ENCODE peak calls at places on chromosomes 6 and 20, in five cellular contexts. I is tibial nerve; N is CD8-positive, alpha-beta T cell; W is pancreas; E is tibial artery. Q is an unnamed sample.

GRCh38 chr6:5044866-5045265 is 40.3 kb upstream of the PPP1R3G start:
- DNase-seq in I (no peak), E (no peak), N (no peak), W (no peak), Q (no peak)

GRCh38 chr6:42428326-42429041 is 23.2 kb downstream of the TRERF1 start:
- DNase-seq in N (no peak), I (no peak), W (peak), E (no peak), Q (no peak)

GRCh38 chr6:6518627-6519026 is 69.9 kb upstream of the LY86 start:
- DNase-seq in N (no peak), I (no peak), E (no peak), W (no peak), Q (no peak)

GRCh38 chr6:126383203-126383602 is 43.3 kb downstream of the CENPW start:
- DNase-seq in W (no peak), I (no peak), E (no peak), N (no peak), Q (no peak)

GRCh38 chr6:25062070-25062811 is 126.5 kb upstream of the RIPOR2 start:
- DNase-seq in I (no peak), W (no peak), N (no peak), E (no peak), Q (no peak)

GRCh38 chr6:101393291-101394251 is at the start of gene GRIK2:
- DNase-seq in I (no peak), E (no peak), N (no peak), W (peak), Q (no peak)

GRCh38 chr6:132513821-132514545 is 1.1 kb upstream of the STX7 start:
- DNase-seq in N (no peak), E (no peak), I (no peak), W (no peak), Q (no peak)

GRCh38 chr6:33199687-33200233 is 705 bp downstream of the RXRB start:
- DNase-seq in N (peak), I (no peak), W (no peak), E (no peak), Q (peak)

GRCh38 chr6:44116643-44117382 is 10.4 kb downstream of the MRPL14 start:
- DNase-seq in E (no peak), I (no peak), N (no peak), W (no peak), Q (no peak)

GRCh38 chr6:43292341-43292740 is 5.7 kb upstream of the SLC22A7 start:
- DNase-seq in W (no peak), I (no peak), N (no peak), E (no peak), Q (no peak)

GRCh38 chr20:33306228-33306627 is 23.2 kb downstream of the BPIFB1 start:
- DNase-seq in I (no peak), N (no peak), E (no peak), W (no peak), Q (no peak)

GRCh38 chr6:45923831-45924391 is 91.7 kb downstream of the CLIC5 start:
- DNase-seq in I (no peak), W (no peak), E (no peak), N (no peak), Q (no peak)

GRCh38 chr20:40506567-40506966 is 182.5 kb downstream of the MAFB start:
- DNase-seq in I (peak), E (peak), N (no peak), W (peak), Q (no peak)

GRCh38 chr6:70651326-70651905 is 16.3 kb upstream of the SMAP1 start:
- DNase-seq in I (no peak), E (no peak), W (no peak), N (peak), Q (no peak)

GRCh38 chr6:131014080-131014776 is 48.8 kb downstream of the EPB41L2 start:
- DNase-seq in I (no peak), W (no peak), E (no peak), N (no peak), Q (no peak)
- H3K27ac ChIP-seq in I (peak), W (no peak), E (peak), N (no peak), Q (no peak)

GRCh38 chr20:10387686-10388085 is 46.3 kb downstream of the MKKS start:
- DNase-seq in I (no peak), E (no peak), W (no peak), N (no peak), Q (no peak)

GRCh38 chr20:10390709-10391108 is 43.3 kb downstream of the MKKS start:
- DNase-seq in W (no peak), E (no peak), I (no peak), N (no peak), Q (no peak)

GRCh38 chr20:10388571-10388970 is 45.5 kb downstream of the MKKS start:
- DNase-seq in E (no peak), I (no peak), W (no peak), N (no peak), Q (no peak)

GRCh38 chr20:10381477-10381876 is 52.5 kb downstream of the MKKS start:
- DNase-seq in N (no peak), E (no peak), W (no peak), I (no peak), Q (no peak)

DNA sequence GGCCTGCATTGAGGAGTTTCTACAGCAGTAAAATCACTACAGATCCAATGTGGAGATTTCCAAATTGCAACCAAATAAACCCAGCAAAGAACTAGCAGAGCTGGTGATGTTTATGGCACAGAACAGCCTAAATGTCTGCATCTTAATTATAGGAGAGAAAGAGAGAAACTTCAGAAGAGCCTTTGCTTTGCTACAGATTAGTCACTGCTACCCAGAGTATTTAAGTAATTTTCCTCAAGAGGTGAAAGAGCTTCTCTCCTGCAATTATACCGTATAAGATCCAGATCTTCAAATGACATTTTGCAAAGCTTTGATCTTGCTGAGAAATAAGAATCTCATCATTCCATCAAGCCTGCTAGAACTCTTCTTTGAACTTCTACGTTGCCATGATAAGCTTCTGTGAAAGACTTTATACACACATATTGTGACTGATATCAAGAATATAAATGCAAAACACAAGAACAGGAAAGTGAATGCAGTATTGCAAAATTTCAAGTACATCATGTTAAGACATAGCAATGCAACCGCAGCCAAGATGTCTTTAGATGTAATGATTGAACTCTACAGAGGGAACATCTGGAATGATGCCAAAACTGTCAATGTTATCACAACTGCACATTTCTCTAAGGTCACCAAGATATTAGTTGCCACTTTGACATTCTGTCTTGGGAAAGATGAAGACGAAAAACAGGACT is 48.0 kb downstream of the MKKS start:
- DNase-seq in N (no peak), E (no peak), I (no peak), W (no peak), Q (no peak)
- H3K27ac ChIP-seq in N (no peak), E (no peak), I (no peak), W (no peak), Q (no peak)

DNA sequence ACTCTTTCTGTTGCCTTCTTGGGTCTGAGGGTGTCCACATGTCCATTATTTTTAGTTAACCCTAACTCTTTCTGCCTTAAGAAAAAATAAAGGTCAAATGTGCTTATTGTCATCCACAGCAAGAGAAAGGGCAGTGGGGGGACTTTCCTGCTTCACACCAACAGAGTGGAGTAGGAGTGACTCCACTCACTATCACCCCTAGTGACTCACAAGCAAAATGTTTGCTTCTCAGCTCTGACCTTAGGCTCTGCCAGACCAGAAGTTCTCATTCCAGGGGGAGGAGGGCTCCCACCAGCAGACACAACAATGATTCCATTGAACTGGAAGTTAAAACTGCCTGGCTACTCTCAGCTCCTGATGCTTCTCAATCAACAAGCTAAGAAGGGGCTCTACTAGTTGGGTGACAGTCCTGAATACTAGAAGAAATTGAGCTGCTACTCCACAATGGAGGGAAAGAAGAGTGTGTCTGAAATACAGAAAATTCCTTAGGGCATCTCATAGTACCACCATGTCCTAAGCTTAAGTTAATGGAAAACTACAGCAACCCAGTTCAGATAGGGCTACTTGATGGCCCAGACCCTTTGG is 83.9 kb upstream of the AFDN start:
- DNase-seq in E (no peak), W (no peak), N (no peak), I (no peak), Q (no peak)
- H3K27ac ChIP-seq in E (no peak), W (no peak), N (no peak), I (no peak), Q (no peak)

DNA sequence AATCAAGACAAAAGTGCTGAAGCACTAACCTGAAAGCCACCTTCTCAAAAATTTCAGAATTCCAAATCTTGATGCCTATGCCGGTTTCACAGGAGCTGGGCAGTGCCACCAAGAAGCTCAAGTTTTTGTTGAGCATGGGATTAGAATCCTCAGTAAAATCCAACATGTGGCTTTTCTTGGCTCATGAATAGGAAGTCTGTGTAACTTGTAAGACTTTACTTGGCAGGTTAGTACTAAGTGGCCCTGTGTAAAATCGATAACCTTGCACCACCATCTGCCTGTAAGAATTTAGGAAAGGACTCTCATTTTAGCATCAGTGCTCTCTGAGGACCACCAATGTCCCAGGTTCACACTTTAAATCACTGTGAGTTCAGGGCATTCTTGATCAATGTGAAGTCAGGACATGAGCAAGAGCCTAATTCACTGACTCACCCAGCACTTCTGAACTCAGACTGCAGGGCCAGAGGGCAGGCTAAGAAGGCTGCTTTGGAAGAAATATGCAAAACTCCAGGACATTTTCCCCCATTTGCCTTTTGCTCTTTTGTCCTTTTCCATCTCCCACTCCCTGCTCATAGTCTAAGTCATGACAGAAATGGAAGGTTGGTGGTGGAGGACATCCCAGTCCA is 113.2 kb downstream of the EDN1 start:
- DNase-seq in E (no peak), N (no peak), I (no peak), W (no peak), Q (no peak)
- H3K27ac ChIP-seq in E (peak), N (no peak), I (no peak), W (no peak), Q (no peak)

GRCh38 chr6:85674604-85675003 is 31.9 kb upstream of the SYNCRIP start:
- DNase-seq in N (no peak), E (no peak), I (no peak), W (no peak), Q (peak)
- H3K27ac ChIP-seq in N (no peak), E (peak), I (no peak), W (no peak), Q (peak)

GRCh38 chr6:31578058-31578457 is 2.7 kb downstream of the TNF start:
- DNase-seq in N (no peak), E (no peak), I (no peak), W (no peak), Q (no peak)

GRCh38 chr6:31579546-31580445 is 2.4 kb downstream of the LTB start:
- DNase-seq in I (no peak), E (no peak), N (no peak), W (no peak), Q (no peak)

GRCh38 chr6:31580446-31580755 is 1.8 kb downstream of the LTB start:
- DNase-seq in N (no peak), W (no peak), E (no peak), I (no peak), Q (no peak)

GRCh38 chr6:31578461-31579118 is 3.2 kb downstream of the TNF start:
- DNase-seq in E (no peak), I (no peak), N (no peak), W (peak), Q (no peak)

GRCh38 chr6:31579119-31579505 is 3.1 kb downstream of the LTB start:
- DNase-seq in E (no peak), W (no peak), N (no peak), I (no peak), Q (no peak)
- H3K27ac ChIP-seq in E (no peak), W (peak), N (peak), I (no peak), Q (no peak)

Q was measured in OCI-LY7.